ENCODE peak calls at places on chromosomes 3 and 15, in six cellular contexts. B is GM12878, Z is A549, M is SK-N-SH, R is K562, E is HepG2. N is an unnamed sample.

GRCh38 chr15:36594556-36595090 is 15.2 kb downstream of the CDIN1 start:
- DNase-seq in B (no peak), Z (no peak), M (no peak), R (no peak), E (no peak), N (no peak)

GRCh38 chr3:4332111-4332510 is 28.9 kb downstream of the SETMAR start:
- DNase-seq in B (no peak), Z (no peak), M (no peak), R (no peak), E (no peak), N (no peak)

GRCh38 chr3:45105855-45106655 is 40.1 kb downstream of the CDCP1 start:
- DNase-seq in B (no peak), Z (no peak), M (no peak), R (peak), E (no peak), N (peak)

GRCh38 chr3:47294392-47294791 is 11.6 kb downstream of the KLHL18 start:
- DNase-seq in B (no peak), Z (no peak), M (no peak), R (no peak), E (no peak), N (no peak)

GRCh38 chr3:78839710-78840109 is 928.1 kb downstream of the ROBO1 start:
- DNase-seq in B (no peak), Z (peak), M (no peak), R (no peak), E (peak), N (peak)

GRCh38 chr3:8482263-8482662 is 19.4 kb upstream of the LMCD1 start:
- DNase-seq in B (no peak), Z (no peak), M (no peak), R (no peak), E (no peak), N (no peak)

GRCh38 chr3:119322523-119323400 is 28.6 kb downstream of the ARHGAP31 start:
- DNase-seq in B (peak), Z (peak), M (peak), R (peak), E (peak), N (peak)

GRCh38 chr3:26920579-26920978 is 298.0 kb downstream of the LRRC3B start:
- DNase-seq in B (no peak), Z (no peak), M (no peak), R (no peak), E (no peak), N (no peak)

GRCh38 chr3:68972358-68972979 is 40.1 kb upstream of the TAFA4 start:
- DNase-seq in B (no peak), Z (peak), M (peak), R (peak), E (peak), N (peak)

GRCh38 chr3:146160964-146161724 is at the start of gene PLOD2:
- DNase-seq in B (no peak), Z (peak), M (peak), R (peak), E (peak), N (peak)

GRCh38 chr3:42632146-42632545 is 21.4 kb upstream of the ZBTB47 start:
- DNase-seq in B (no peak), Z (no peak), M (no peak), R (no peak), E (no peak), N (peak)

GRCh38 chr3:72487946-72488735 is 360.1 kb downstream of the SHQ1 start:
- DNase-seq in B (no peak), Z (no peak), M (no peak), R (no peak), E (no peak), N (peak)

GRCh38 chr15:48397841-48398240 is 66.6 kb downstream of the DUT start:
- DNase-seq in B (no peak), Z (no peak), M (no peak), R (no peak), E (no peak), N (no peak)

GRCh38 chr15:67117356-67117755 is 52.0 kb downstream of the SMAD3 start:
- DNase-seq in B (no peak), Z (no peak), M (no peak), R (no peak), E (no peak), N (peak)

GRCh38 chr15:91655891-91656290 is 197.6 kb upstream of the SLCO3A1 start:
- DNase-seq in B (no peak), Z (no peak), M (no peak), R (no peak), E (no peak), N (no peak)

GRCh38 chr3:12462159-12462962 is 21.9 kb upstream of the TSEN2 start:
- DNase-seq in B (no peak), Z (no peak), M (no peak), R (no peak), E (peak), N (no peak)

GRCh38 chr3:71369733-71370391 is 213.7 kb downstream of the FOXP1 start:
- DNase-seq in B (no peak), Z (no peak), M (no peak), R (no peak), E (no peak), N (peak)

GRCh38 chr15:70974004-70974832 is 81.6 kb downstream of the LRRC49 start:
- DNase-seq in B (no peak), Z (peak), M (no peak), R (peak), E (peak), N (peak)

GRCh38 chr3:111831840-111832239 is 27.2 kb upstream of the PHLDB2 start:
- DNase-seq in B (no peak), Z (no peak), M (no peak), R (no peak), E (no peak), N (no peak)

GRCh38 chr15:64521726-64522164 is 61.4 kb downstream of the ZNF609 start:
- DNase-seq in B (no peak), Z (peak), M (peak), R (peak), E (peak), N (peak)

GRCh38 chr3:135148431-135148830 is 353.4 kb downstream of the EPHB1 start:
- DNase-seq in B (no peak), Z (no peak), M (no peak), R (no peak), E (no peak), N (no peak)

GRCh38 chr3:136193273-136194043 is 2.7 kb downstream of the MSL2 start:
- DNase-seq in B (no peak), Z (no peak), M (peak), R (no peak), E (no peak), N (no peak)

GRCh38 chr15:30865257-30865656 is 38.5 kb upstream of the FAN1 start:
- DNase-seq in B (no peak), Z (no peak), M (no peak), R (no peak), E (peak), N (no peak)

GRCh38 chr3:170477395-170477794 is 58.7 kb downstream of the CLDN11 start:
- DNase-seq in B (no peak), Z (no peak), M (no peak), R (no peak), E (no peak), N (peak)

GRCh38 chr3:57856675-57857074 is 100.6 kb downstream of the SLMAP start:
- DNase-seq in B (no peak), Z (peak), M (peak), R (peak), E (no peak), N (peak)

GRCh38 chr3:127622031-127622430 is 7.0 kb upstream of the PODXL2 start:
- DNase-seq in B (no peak), Z (no peak), M (no peak), R (no peak), E (no peak), N (no peak)

GRCh38 chr3:127615631-127616305 is 13.2 kb upstream of the PODXL2 start:
- DNase-seq in B (no peak), Z (no peak), M (no peak), R (no peak), E (no peak), N (no peak)

GRCh38 chr3:127616836-127617605 is 12.0 kb upstream of the PODXL2 start:
- DNase-seq in B (no peak), Z (no peak), M (no peak), R (no peak), E (no peak), N (no peak)

GRCh38 chr3:127620637-127621375 is 8.2 kb upstream of the PODXL2 start:
- DNase-seq in B (no peak), Z (no peak), M (no peak), R (no peak), E (no peak), N (no peak)

GRCh38 chr3:127618891-127619290 is 10.1 kb upstream of the PODXL2 start:
- DNase-seq in B (no peak), Z (no peak), M (no peak), R (no peak), E (no peak), N (no peak)
- TF ChIP-seq SMC3 in B (no peak), Z (no peak), M (no peak), R (no peak), E (no peak), N (no peak)

DNA sequence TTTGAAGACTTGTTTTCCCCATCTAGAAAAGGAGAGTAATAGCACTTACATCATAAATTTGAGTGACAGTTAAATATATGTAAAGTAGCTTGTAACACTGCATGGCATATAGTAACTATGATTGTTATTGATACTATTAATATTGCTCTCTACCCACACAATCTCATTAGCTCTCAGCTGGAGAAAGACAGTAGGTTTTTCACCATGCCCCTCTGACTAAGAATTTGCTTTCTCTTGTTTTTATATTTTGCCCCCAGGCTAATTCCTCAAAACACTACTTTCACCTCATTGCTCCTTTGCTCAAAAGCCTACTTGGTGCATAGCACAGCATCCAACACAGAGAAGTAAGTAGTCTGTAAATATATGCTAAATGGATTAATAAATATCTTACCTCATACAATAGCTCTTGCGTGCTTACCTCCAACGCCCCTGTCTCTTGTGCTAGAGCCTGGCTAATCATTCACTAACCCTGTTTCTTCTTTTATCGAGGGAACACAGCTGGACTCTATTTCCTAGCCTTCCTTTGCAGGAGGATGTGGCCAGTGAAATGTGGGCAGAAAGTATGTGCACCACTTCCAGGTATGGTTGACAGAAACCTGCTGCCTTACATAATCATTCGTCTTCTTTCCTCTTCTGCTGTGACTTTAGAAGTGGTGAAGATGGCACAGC is 190.0 kb downstream of the PLCH1 start:
- DNase-seq in B (peak), Z (peak), M (no peak), R (no peak), E (peak), N (no peak)
- TF ChIP-seq SMC3 in B (no peak), Z (peak), M (no peak), R (no peak), E (no peak), N (no peak)

GRCh38 chr3:168859143-168859542 is 763.4 kb upstream of the GOLIM4 start:
- DNase-seq in B (no peak), Z (no peak), M (no peak), R (no peak), E (peak), N (no peak)
- TF ChIP-seq SMC3 in B (no peak), Z (no peak), M (no peak), R (no peak), E (no peak), N (no peak)

DNA sequence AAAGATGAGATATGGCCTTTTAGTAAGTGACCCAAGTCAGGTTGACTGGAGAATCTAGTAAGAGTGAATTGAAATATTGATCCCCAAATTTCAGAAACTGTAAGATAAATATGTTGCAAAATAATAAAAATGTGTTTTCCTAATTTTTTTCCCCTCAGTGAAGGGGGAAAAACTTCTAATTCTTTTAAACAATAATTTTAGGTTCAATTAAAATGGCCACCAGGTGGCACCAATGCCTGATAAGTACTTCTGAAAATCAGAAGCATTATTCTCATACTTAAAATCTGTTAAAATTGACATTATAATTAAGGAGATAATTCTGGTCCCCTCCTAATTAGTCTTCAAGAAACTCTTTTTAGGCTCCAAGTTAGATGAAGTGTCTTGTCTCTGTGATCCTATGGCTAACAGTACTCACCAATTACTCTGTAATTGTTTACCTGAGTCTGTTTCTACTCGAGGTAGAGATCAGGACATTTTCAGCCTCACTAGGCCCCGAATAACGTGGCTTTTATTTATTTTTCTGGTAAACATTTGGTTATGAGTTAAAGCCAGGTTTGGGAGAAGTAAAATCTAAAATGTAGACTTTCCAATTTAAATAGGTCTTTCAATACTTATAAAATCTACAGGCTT is 52.6 kb downstream of the NMD3 start:
- DNase-seq in B (no peak), Z (peak), M (peak), R (peak), E (peak), N (peak)
- TF ChIP-seq SMC3 in B (peak), Z (peak), M (peak), R (no peak), E (peak), N (peak)

DNA sequence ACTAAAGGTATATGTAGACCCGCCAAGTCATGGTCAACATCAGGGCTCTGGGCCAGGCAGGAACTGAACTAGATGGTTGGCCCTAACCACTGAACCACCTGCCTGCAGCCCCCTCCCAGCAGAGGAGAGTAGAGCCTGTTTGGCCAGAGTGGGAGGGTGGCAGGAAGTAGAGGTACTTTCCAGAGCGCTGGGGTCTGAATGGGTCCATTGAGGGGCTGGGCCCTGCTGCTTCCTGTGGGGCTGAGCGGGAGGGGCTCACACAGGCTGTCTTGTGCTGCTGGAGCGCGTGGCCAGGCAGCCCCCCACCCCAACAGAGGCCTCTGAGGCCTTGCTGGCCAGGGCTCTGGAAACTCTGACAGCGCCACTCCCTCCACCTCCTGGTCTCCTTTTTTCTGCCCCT is 17.4 kb downstream of the CSPG4 start:
- DNase-seq in B (no peak), Z (no peak), M (no peak), R (no peak), E (no peak), N (no peak)
- TF ChIP-seq SMC3 in B (no peak), Z (no peak), M (no peak), R (no peak), E (no peak), N (no peak)

DNA sequence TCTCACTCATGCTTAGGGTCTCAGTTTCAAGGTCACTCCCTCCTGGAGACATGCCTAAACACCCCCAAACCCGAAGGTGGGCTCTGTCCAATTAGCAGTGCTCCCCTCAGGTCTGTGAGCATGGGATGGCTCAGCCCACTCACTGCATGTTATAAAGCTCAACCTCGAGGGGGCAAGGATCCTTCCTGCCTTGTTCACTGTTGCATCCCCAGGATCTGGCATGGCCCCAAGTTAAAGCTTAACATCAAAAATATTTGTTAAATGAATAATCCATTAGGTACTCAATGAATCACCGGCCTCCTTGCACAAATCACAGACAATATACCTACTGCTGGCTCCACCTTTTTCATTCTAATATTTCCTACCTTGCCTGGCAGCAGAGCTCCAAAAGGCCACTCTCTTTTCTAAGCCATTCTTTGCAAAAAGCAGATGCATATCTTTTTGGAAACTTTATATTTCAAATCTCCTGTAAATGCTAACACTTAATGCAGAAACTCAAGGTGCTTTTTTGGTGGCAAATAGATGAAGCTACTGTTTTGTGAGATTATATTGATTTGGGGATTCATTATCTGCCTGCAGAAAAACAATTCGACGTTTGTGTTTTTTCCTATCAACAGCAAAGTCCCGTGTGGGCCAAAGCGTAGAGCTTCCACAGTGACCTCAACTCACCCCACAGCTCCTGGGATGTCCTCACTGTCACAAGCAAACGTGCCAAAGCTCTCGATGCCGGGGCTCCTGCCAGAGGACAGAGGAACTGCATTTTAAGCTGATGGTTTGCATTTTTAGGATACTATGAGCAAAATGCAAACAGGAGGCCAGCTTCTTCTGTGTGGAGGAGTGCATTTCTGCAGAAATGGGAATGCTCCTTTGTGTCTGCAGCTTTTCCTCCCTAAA is 35.4 kb downstream of the PCOLCE2 start:
- DNase-seq in B (no peak), Z (peak), M (no peak), R (no peak), E (peak), N (peak)
- TF ChIP-seq SMC3 in B (no peak), Z (no peak), M (no peak), R (no peak), E (no peak), N (no peak)

GRCh38 chr3:197226179-197226578 is 72.2 kb downstream of the DLG1 start:
- DNase-seq in B (no peak), Z (no peak), M (peak), R (peak), E (no peak), N (no peak)
- TF ChIP-seq SMC3 in B (no peak), Z (no peak), M (no peak), R (no peak), E (no peak), N (no peak)